ENCODE peak calls at places on chromosome 5, in four cellular contexts. One of them, this sample, is unnamed.

GRCh38 chr5:138755084-138755748 is 2.0 kb downstream of the CTNNA1 start:
- DNase-seq in IMR-90: no peak
- DNase-seq in HepG2: no peak
- DNase-seq in A549: no peak
- DNase-seq in this sample: no peak

GRCh38 chr5:76084496-76085285 is 1.5 kb downstream of the SV2C start:
- DNase-seq in HepG2: no peak
- DNase-seq in A549: no peak
- DNase-seq in IMR-90: no peak
- DNase-seq in this sample: no peak

GRCh38 chr5:35884125-35884788 is 27.6 kb downstream of the IL7R start:
- DNase-seq in HepG2: no peak
- DNase-seq in A549: no peak
- DNase-seq in IMR-90: peak; percentile 90
- DNase-seq in this sample: no peak

GRCh38 chr5:176533894-176534611 is 3.1 kb downstream of the RNF44 start:
- DNase-seq in A549: peak; percentile 57
- DNase-seq in HepG2: peak; percentile 71
- DNase-seq in IMR-90: peak; percentile 36
- DNase-seq in this sample: no peak

GRCh38 chr5:36679609-36680008 is 73.2 kb downstream of the SLC1A3 start:
- DNase-seq in A549: no peak
- DNase-seq in HepG2: no peak
- DNase-seq in IMR-90: no peak
- DNase-seq in this sample: no peak

GRCh38 chr5:135007749-135008363 is 26.2 kb downstream of the PITX1 start:
- DNase-seq in A549: no peak
- DNase-seq in HepG2: no peak
- DNase-seq in IMR-90: no peak
- DNase-seq in this sample: no peak

GRCh38 chr5:172443441-172444109 is 10.8 kb downstream of the SH3PXD2B start:
- DNase-seq in IMR-90: peak; percentile 98
- DNase-seq in HepG2: no peak
- DNase-seq in A549: peak; percentile 81
- DNase-seq in this sample: peak; percentile 33

GRCh38 chr5:88089757-88090390 is 178.8 kb downstream of the TMEM161B start:
- DNase-seq in IMR-90: no peak
- DNase-seq in A549: no peak
- DNase-seq in HepG2: no peak
- DNase-seq in this sample: no peak

GRCh38 chr5:58545912-58546311 is 37.0 kb upstream of the RAB3C start:
- DNase-seq in HepG2: no peak
- DNase-seq in A549: peak; percentile 10
- DNase-seq in IMR-90: no peak
- DNase-seq in this sample: no peak

GRCh38 chr5:74483001-74483400 is 157.5 kb downstream of the ENC1 start:
- DNase-seq in IMR-90: no peak
- DNase-seq in A549: no peak
- DNase-seq in HepG2: no peak
- DNase-seq in this sample: no peak

GRCh38 chr5:139401546-139401945 is 2.3 kb downstream of the SPATA24 start:
- DNase-seq in IMR-90: no peak
- DNase-seq in A549: no peak
- DNase-seq in HepG2: no peak
- DNase-seq in this sample: no peak

GRCh38 chr5:135186662-135187522 is 152.9 kb upstream of the PITX1 start:
- DNase-seq in A549: peak; percentile 25
- DNase-seq in HepG2: no peak
- DNase-seq in IMR-90: peak; percentile 33
- DNase-seq in this sample: peak; percentile 63

GRCh38 chr5:4905674-4906528 is 234.2 kb upstream of the ADAMTS16 start:
- DNase-seq in HepG2: peak; percentile 2
- DNase-seq in IMR-90: no peak
- DNase-seq in A549: no peak
- DNase-seq in this sample: peak; percentile 25

GRCh38 chr5:77642915-77643653 is 4.6 kb upstream of the OTP start:
- DNase-seq in IMR-90: no peak
- DNase-seq in HepG2: no peak
- DNase-seq in A549: no peak
- DNase-seq in this sample: no peak

GRCh38 chr5:11010811-11011210 is 249.8 kb upstream of the DAP start:
- DNase-seq in A549: no peak
- DNase-seq in HepG2: no peak
- DNase-seq in IMR-90: no peak
- DNase-seq in this sample: no peak

GRCh38 chr5:54259090-54259489 is 51.3 kb downstream of the ARL15 start:
- DNase-seq in HepG2: no peak
- DNase-seq in A549: no peak
- DNase-seq in IMR-90: peak; percentile 67
- DNase-seq in this sample: no peak

GRCh38 chr5:58477760-58478159 is 13.5 kb upstream of the GAPT start:
- DNase-seq in A549: no peak
- DNase-seq in HepG2: no peak
- DNase-seq in IMR-90: no peak
- DNase-seq in this sample: no peak

GRCh38 chr5:144189800-144190429 is 19.2 kb downstream of the KCTD16 start:
- DNase-seq in A549: peak; percentile 91
- DNase-seq in HepG2: no peak
- DNase-seq in IMR-90: peak; percentile 93
- DNase-seq in this sample: no peak

GRCh38 chr5:142637871-142638270 is 48.0 kb downstream of the FGF1 start:
- DNase-seq in HepG2: no peak
- DNase-seq in IMR-90: no peak
- DNase-seq in A549: no peak
- DNase-seq in this sample: no peak

GRCh38 chr5:107456281-107456715 is 214.4 kb downstream of the EFNA5 start:
- DNase-seq in HepG2: no peak
- DNase-seq in A549: no peak
- DNase-seq in IMR-90: peak; percentile 31
- DNase-seq in this sample: no peak

GRCh38 chr5:27434335-27434734 is 395.9 kb upstream of the CDH9 start:
- DNase-seq in IMR-90: no peak
- DNase-seq in A549: no peak
- DNase-seq in HepG2: no peak
- DNase-seq in this sample: no peak

GRCh38 chr5:74978347-74978746 is 74.0 kb downstream of the GCNT4 start:
- DNase-seq in HepG2: no peak
- DNase-seq in IMR-90: no peak
- DNase-seq in A549: no peak
- DNase-seq in this sample: no peak

GRCh38 chr5:38667499-38667776 is 111.0 kb upstream of the LIFR start:
- DNase-seq in HepG2: no peak
- DNase-seq in IMR-90: no peak
- DNase-seq in A549: no peak
- DNase-seq in this sample: no peak
- TF ChIP-seq MAZ in HepG2: no peak
- TF ChIP-seq MAZ in IMR-90: no peak
- TF ChIP-seq MAZ in A549: no peak
- TF ChIP-seq MAZ in this sample: no peak

GRCh38 chr5:122702524-122702875 is 72.4 kb upstream of the SNX2 start:
- DNase-seq in IMR-90: no peak
- DNase-seq in A549: no peak
- DNase-seq in HepG2: no peak
- DNase-seq in this sample: no peak
- TF ChIP-seq MAZ in IMR-90: no peak
- TF ChIP-seq MAZ in A549: no peak
- TF ChIP-seq MAZ in HepG2: no peak
- TF ChIP-seq MAZ in this sample: no peak

GRCh38 chr5:159915913-159916840 is at the start of gene ADRA1B:
- DNase-seq in IMR-90: peak; percentile 53
- DNase-seq in HepG2: peak; percentile 10
- DNase-seq in A549: peak; percentile 76
- DNase-seq in this sample: peak; percentile 61
- TF ChIP-seq MAZ in IMR-90: peak; percentile 76
- TF ChIP-seq MAZ in HepG2: no peak
- TF ChIP-seq MAZ in A549: peak; percentile 42
- TF ChIP-seq MAZ in this sample: peak; percentile 25

DNA sequence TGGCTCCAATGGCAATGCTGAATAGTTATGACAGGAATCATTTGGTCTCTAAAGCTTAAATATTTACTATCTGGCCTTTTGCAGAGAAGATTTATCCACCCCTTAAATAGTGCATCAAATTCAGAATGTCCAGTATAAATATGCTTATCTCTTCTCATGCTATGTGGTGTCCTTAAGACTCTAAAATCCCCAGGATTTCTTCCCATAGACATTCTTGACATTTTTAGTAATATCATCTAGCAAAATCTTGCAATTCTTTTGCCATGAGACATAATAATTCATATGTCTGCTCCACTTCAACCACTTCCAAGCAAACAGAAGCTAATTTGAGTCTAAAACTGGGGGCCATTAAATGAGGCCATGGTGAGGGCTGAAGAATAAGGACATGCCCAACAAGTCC is 1923.4 kb upstream of the CDH9 start:
- DNase-seq in HepG2: no peak
- DNase-seq in IMR-90: no peak
- DNase-seq in A549: no peak
- DNase-seq in this sample: no peak
- TF ChIP-seq MAZ in HepG2: no peak
- TF ChIP-seq MAZ in IMR-90: no peak
- TF ChIP-seq MAZ in A549: no peak
- TF ChIP-seq MAZ in this sample: no peak

GRCh38 chr5:16628376-16628775 is 11.6 kb upstream of the RETREG1 start:
- DNase-seq in HepG2: no peak
- DNase-seq in A549: no peak
- DNase-seq in IMR-90: no peak
- DNase-seq in this sample: no peak

GRCh38 chr5:16625116-16625515 is 8.3 kb upstream of the RETREG1 start:
- DNase-seq in A549: no peak
- DNase-seq in IMR-90: no peak
- DNase-seq in HepG2: no peak
- DNase-seq in this sample: no peak

GRCh38 chr5:16626696-16627264 is 10.0 kb upstream of the RETREG1 start:
- DNase-seq in A549: no peak
- DNase-seq in HepG2: no peak
- DNase-seq in IMR-90: no peak
- DNase-seq in this sample: no peak
- TF ChIP-seq MAZ in A549: no peak
- TF ChIP-seq MAZ in HepG2: no peak
- TF ChIP-seq MAZ in IMR-90: no peak
- TF ChIP-seq MAZ in this sample: no peak

GRCh38 chr5:1172670-1173404 is 28.6 kb upstream of the SLC6A19 start:
- DNase-seq in IMR-90: no peak
- DNase-seq in A549: no peak
- DNase-seq in HepG2: no peak
- DNase-seq in this sample: peak; percentile 31
- TF ChIP-seq MAZ in IMR-90: no peak
- TF ChIP-seq MAZ in A549: no peak
- TF ChIP-seq MAZ in HepG2: no peak
- TF ChIP-seq MAZ in this sample: no peak

GRCh38 chr5:114419941-114420340 is 58.1 kb downstream of the KCNN2 start:
- DNase-seq in IMR-90: peak; percentile 93
- DNase-seq in A549: no peak
- DNase-seq in HepG2: no peak
- DNase-seq in this sample: no peak
- TF ChIP-seq MAZ in IMR-90: no peak
- TF ChIP-seq MAZ in A549: no peak
- TF ChIP-seq MAZ in HepG2: no peak
- TF ChIP-seq MAZ in this sample: no peak